ENCODE peak calls at places on chromosomes 13 and 19, in four cellular contexts. F is A549, D is K562, H is H1. X is an unnamed sample.

GRCh38 chr13:37209621-37210020 is 104.2 kb upstream of the CSNK1A1L start:
- DNase-seq in F (no peak), H (no peak), D (no peak), X (no peak)

GRCh38 chr19:38290631-38291147 is 13.4 kb upstream of the C19orf33 start:
- DNase-seq in F (no peak), H (no peak), D (no peak), X (no peak)

GRCh38 chr13:73467103-73467502 is 408.3 kb downstream of the KLF5 start:
- DNase-seq in D (no peak), F (no peak), H (no peak), X (no peak)

GRCh38 chr19:39297931-39298634 is 1.9 kb downstream of the IFNL1 start:
- DNase-seq in F (no peak), D (no peak), H (no peak), X (no peak)

GRCh38 chr19:50723069-50723468 is at the start of gene CLEC11A:
- DNase-seq in D (no peak), F (no peak), H (no peak), X (no peak)

GRCh38 chr19:2810141-2811091 is 9.3 kb upstream of the ZNF554 start:
- DNase-seq in D (no peak), F (no peak), H (no peak), X (no peak)

GRCh38 chr13:111431241-111431640 is 110.8 kb downstream of the TEX29 start:
- DNase-seq in D (no peak), H (no peak), F (no peak), X (no peak)

GRCh38 chr13:46559272-46559805 is 6.4 kb downstream of the LRCH1 start:
- DNase-seq in F (no peak), D (no peak), H (no peak), X (no peak)

GRCh38 chr19:35801828-35802227 is 10.8 kb downstream of the PRODH2 start:
- DNase-seq in D (no peak), H (no peak), F (no peak), X (no peak)

GRCh38 chr19:1601613-1602064 is 3.6 kb downstream of the UQCR11 start:
- DNase-seq in F (no peak), H (no peak), D (peak), X (no peak)

GRCh38 chr19:3494051-3494450 is 6.4 kb downstream of the DOHH start:
- DNase-seq in D (peak), H (no peak), F (peak), X (no peak)

GRCh38 chr19:10872551-10873107 is 1.3 kb downstream of the CARM1 start:
- DNase-seq in D (no peak), H (no peak), F (no peak), X (no peak)

GRCh38 chr19:10870501-10870954 is 825 bp upstream of the CARM1 start:
- DNase-seq in H (peak), D (no peak), F (no peak), X (no peak)

GRCh38 chr19:10870955-10871603 is at the start of gene CARM1:
- DNase-seq in H (no peak), F (peak), D (peak), X (peak)

GRCh38 chr19:10874019-10874418 is 2.7 kb downstream of the CARM1 start:
- DNase-seq in H (no peak), F (no peak), D (no peak), X (no peak)

DNA sequence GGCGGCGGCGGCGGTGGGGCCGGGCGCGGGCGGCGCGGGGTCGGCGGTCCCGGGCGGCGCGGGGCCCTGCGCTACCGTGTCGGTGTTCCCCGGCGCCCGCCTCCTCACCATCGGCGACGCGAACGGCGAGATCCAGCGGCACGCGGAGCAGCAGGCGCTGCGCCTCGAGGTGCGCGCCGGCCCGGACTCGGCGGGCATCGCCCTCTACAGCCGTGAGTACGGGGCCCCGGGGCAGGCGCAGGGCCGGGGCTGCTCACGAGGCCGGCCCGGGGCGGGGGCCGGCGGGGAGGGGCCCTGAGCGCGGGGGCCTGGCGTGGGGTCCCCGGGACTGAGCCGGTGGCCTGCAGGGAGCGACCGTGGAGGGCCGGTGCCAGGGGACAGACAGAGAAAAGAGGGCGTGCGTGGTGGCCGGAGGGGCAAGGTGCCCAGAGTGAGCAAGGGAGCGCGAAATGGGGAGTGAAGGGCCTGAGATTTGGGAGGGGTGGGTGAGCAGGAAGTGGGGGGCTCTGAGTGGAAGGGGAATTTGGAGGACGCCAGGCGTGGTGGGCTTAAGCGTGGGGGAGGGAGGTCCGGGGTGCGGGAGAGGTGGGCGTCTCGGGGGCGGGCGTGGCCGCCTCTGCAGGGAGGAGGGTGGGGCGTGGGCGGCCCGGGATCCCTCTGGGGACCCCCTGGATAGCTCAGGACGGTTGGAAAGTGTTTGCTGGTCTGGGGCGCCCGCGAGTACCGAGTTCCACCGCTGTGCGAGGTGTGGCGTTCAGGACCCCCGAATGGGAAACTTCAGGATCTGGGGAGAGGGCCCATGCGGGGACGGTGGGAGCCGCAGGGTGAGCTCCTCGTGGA is 578 bp downstream of the CARM1 start:
- DNase-seq in H (no peak), F (no peak), D (peak), X (no peak)
- TF ChIP-seq JUN in H (no peak), F (no peak), D (no peak), X (no peak)

GRCh38 chr19:8342316-8342683 is 762 bp downstream of the KANK3 start:
- DNase-seq in D (no peak), H (no peak), F (no peak), X (no peak)

GRCh38 chr19:8338835-8339234 is 4.2 kb downstream of the KANK3 start:
- DNase-seq in F (no peak), D (peak), H (no peak), X (no peak)

GRCh38 chr19:8337728-8338127 is 5.3 kb downstream of the KANK3 start:
- DNase-seq in H (no peak), D (no peak), F (no peak), X (no peak)

GRCh38 chr19:8342684-8343482 is at the start of gene KANK3:
- DNase-seq in H (peak), F (peak), D (peak), X (peak)

DNA sequence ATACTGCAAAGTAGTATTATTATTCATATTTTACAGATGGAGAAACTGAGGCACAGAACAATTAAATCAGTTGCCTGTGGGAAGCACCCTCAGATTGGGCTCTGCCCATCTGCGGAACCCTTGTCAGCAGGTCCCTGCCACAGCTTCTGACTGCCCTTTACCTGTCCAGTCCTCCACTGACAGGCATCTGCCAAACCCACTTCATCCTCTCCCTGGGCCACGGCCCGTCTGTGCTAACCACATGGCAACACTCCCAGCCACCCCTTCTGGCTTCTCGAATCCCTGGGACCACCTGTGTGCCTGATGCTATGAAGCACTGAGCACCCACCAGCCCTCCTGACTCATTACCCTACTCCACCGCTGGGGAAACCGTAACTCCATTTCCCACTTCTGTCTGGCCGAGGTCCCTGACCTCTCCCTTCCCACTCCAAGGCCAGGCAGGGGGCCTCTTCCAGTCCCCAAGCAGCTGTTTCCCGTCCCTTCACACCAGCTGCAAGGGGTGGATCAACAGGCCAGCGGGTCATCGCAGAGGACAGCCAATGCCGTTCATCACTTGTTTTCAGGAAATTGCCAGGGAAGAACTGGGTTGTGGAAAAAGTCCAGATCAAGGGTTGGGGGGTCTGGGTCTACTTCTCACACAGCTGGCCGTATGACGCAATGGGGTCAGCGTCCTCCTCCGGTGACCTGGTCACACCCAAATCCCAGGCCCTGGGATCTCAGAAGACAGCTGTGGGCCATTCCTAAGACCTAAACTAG is 2.5 kb downstream of the KANK3 start:
- DNase-seq in H (no peak), D (peak), F (no peak), X (no peak)
- TF ChIP-seq CHD2 in H (no peak), D (no peak), F (no peak), X (no peak)

DNA sequence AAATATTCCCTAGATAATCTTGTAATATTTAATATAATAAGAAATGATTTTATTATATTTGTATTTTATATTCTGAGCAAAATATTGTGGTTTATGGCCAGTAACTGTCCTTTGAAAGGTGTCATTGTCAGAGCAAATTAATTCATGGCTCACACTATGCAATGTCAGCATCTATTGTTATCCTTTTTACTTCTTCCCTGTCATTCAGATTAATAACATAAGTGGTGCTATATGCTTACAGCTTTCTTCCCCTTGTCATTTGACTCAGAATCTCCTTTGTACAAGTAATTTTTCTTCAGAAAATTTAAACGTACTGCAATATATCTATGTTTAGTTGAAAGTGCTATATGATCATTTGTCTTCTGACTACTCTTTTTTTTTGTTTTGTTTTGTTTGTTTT is 1738.2 kb upstream of the MIR17HG start:
- DNase-seq in F (no peak), H (no peak), D (no peak), X (no peak)
- TF ChIP-seq JUN in F (no peak), H (no peak), D (no peak), X (no peak)

GRCh38 chr19:42424345-42424707 is 2.9 kb downstream of the LIPE start:
- DNase-seq in H (no peak), D (no peak), F (no peak), X (no peak)

GRCh38 chr19:42421591-42422031 is 5.6 kb downstream of the LIPE start:
- DNase-seq in H (no peak), F (no peak), D (no peak), X (no peak)

GRCh38 chr19:42423462-42424344 is 3.5 kb downstream of the LIPE start:
- DNase-seq in F (peak), D (no peak), H (no peak), X (no peak)

GRCh38 chr19:42422092-42422575 is 5.1 kb downstream of the LIPE start:
- DNase-seq in F (no peak), D (no peak), H (no peak), X (no peak)

GRCh38 chr19:42422576-42423461 is 4.4 kb downstream of the LIPE start:
- DNase-seq in F (no peak), H (no peak), D (no peak), X (peak)
- TF ChIP-seq CHD2 in F (no peak), H (no peak), D (no peak), X (no peak)

GRCh38 chr13:110415669-110416068 is 108.6 kb downstream of the COL4A2 start:
- DNase-seq in F (peak), D (no peak), H (peak), X (peak)
- TF ChIP-seq JUN in F (no peak), D (no peak), H (no peak), X (no peak)

DNA sequence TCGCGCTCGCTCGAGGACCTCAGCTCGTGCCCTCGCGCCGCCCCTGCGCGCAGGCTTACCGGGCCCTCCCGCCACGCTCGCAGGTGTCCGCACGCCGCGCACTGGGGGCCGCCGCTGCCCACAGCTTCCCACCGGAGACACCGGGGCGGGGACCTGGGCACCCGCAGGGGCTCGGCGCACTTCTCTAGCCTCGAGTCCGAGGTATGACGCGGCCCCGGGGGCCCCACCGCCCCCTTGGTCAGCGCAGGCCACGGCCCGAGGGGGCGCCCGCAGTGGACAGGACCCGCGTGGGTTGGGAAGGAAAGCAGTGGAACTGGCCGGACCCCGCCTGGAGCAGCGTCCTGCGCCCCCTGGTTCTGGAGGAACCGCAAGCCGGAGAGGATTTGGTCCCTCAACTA is 2.1 kb upstream of the GRWD1 start:
- DNase-seq in H (no peak), F (no peak), D (peak), X (no peak)
- TF ChIP-seq CHD2 in H (no peak), F (no peak), D (no peak), X (no peak)

GRCh38 chr19:11247391-11247790 is 8.0 kb downstream of the ANGPTL8 start:
- DNase-seq in H (no peak), F (no peak), D (no peak), X (no peak)
- TF ChIP-seq JUN in H (no peak), F (no peak), D (no peak), X (no peak)

DNA sequence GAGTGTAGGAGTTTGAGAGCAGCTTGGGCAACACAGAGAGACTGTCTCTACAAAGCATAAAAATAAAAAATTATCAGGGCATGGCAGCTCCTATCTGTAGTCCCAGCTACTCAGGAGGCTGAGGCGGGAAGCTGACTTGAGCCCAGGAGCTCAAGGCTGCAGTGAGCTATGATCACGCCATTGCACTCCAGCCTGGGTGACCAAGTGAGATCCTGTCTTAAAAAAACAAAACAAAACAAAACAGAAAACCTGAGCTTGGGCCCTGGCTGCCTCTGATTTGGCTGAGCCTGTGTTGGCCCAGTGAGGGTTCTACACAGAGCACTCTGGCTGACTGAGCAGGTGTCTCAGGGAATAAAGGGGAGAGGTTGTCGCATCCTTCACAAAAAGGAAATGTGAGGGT is 8.0 kb downstream of the SLC7A9 start:
- DNase-seq in D (no peak), H (no peak), F (no peak), X (no peak)
- TF ChIP-seq CHD2 in D (no peak), H (no peak), F (no peak), X (no peak)

X was measured in HepG2.